ENCODE peak calls at places on chromosome 12, in five cellular contexts. S is transverse colon, B is H1, H is HepG2, A is upper lobe of left lung. R is an unnamed sample.

GRCh38 chr12:98416845-98417244 is 98.5 kb upstream of the TMPO start:
- DNase-seq in S (no peak), B (no peak), H (no peak), A (no peak), R (no peak)

GRCh38 chr12:131366261-131366871 is 344.5 kb upstream of the SFSWAP start:
- DNase-seq in S (no peak), B (no peak), H (peak), A (no peak), R (no peak)

GRCh38 chr12:115079760-115080159 is 395.8 kb upstream of the TBX3 start:
- DNase-seq in S (no peak), B (no peak), H (no peak), A (no peak), R (no peak)

GRCh38 chr12:64814432-64814831 is 10.0 kb upstream of the TBC1D30 start:
- DNase-seq in S (no peak), B (no peak), H (no peak), A (no peak), R (no peak)

GRCh38 chr12:88142610-88142991 is 494 bp downstream of the TMTC3 start:
- DNase-seq in S (peak), B (no peak), H (peak), A (peak), R (peak)

GRCh38 chr12:28879379-28879778 is 269.7 kb upstream of the FAR2 start:
- DNase-seq in S (no peak), B (no peak), H (no peak), A (no peak), R (no peak)

GRCh38 chr12:52247622-52248540 is 14.8 kb downstream of the KRT7 start:
- DNase-seq in S (no peak), B (no peak), H (no peak), A (no peak), R (no peak)

GRCh38 chr12:27260746-27261145 is 16.7 kb downstream of the STK38L start:
- DNase-seq in S (no peak), B (no peak), H (no peak), A (no peak), R (no peak)

GRCh38 chr12:56644654-56645053 is 1.1 kb downstream of the ATP5F1B start:
- DNase-seq in S (no peak), B (no peak), H (no peak), A (no peak), R (no peak)

GRCh38 chr12:63353559-63353958 is 202.6 kb upstream of the AVPR1A start:
- DNase-seq in S (no peak), B (no peak), H (no peak), A (no peak), R (no peak)
- TF ChIP-seq CTCF in S (no peak), B (no peak), H (no peak), A (no peak), R (no peak)

GRCh38 chr12:116927244-116927940 is 16.6 kb downstream of the FBXW8 start:
- DNase-seq in S (no peak), B (no peak), H (no peak), A (no peak), R (no peak)

GRCh38 chr12:116928504-116928903 is 17.8 kb downstream of the FBXW8 start:
- DNase-seq in S (no peak), B (no peak), H (no peak), A (no peak), R (no peak)

GRCh38 chr12:116924558-116925453 is 14.1 kb downstream of the FBXW8 start:
- DNase-seq in S (peak), B (no peak), H (peak), A (no peak), R (no peak)

GRCh38 chr12:116929885-116930284 is 19.1 kb downstream of the FBXW8 start:
- DNase-seq in S (no peak), B (no peak), H (peak), A (no peak), R (no peak)

GRCh38 chr12:116926283-116927243 is 15.8 kb downstream of the FBXW8 start:
- DNase-seq in S (no peak), B (no peak), H (no peak), A (no peak), R (no peak)
- H3K4me3 ChIP-seq in S (no peak), B (no peak), H (no peak), A (no peak), R (no peak)

DNA sequence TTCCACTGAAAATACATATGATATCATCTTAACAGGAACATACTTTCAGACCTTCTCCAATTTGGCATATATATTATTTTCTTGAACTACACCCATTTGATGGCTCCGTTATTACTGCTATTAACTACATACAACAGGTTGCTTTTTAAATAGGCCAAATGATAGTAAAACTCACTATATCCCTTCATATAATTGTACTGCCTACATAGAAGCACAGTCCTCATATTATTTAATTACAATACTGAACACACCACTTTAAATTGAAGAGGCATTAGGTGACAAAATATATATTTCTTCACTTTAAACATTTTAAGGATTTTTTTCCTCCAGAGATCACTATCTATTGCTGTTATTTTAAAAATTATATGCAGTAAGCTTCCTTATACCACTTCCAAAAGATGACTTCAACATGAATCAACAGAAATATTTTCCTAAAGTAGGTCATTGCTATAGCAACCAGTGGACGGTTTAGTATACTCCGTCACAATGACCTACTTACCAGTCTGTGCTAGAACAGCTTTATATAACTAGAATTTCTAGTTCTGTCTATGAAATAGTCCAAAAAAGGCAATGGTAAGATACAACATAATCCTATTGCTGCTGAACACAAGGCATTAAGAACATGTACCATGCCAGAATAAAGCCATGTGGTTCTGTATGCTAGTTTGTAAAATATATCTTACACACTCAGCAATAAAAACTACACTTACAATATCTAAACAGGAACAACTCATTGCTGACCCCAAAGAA is 40.5 kb upstream of the MTERF2 start:
- DNase-seq in S (no peak), B (no peak), H (peak), A (no peak), R (no peak)
- TF ChIP-seq EP300 in S (peak), B (no peak), H (peak), A (no peak), R (no peak)

GRCh38 chr12:48197967-48198618 is 5.0 kb downstream of the OR10AD1 start:
- DNase-seq in S (peak), B (peak), H (no peak), A (peak), R (peak)

GRCh38 chr12:48198985-48199384 is 4.1 kb downstream of the OR10AD1 start:
- DNase-seq in S (no peak), B (no peak), H (no peak), A (no peak), R (no peak)

GRCh38 chr12:48199784-48200198 is 3.3 kb downstream of the OR10AD1 start:
- DNase-seq in S (no peak), B (no peak), H (no peak), A (no peak), R (no peak)

GRCh38 chr12:48198619-48198973 is 4.5 kb downstream of the OR10AD1 start:
- DNase-seq in S (peak), B (no peak), H (no peak), A (peak), R (peak)

GRCh38 chr12:48197549-48197966 is 5.5 kb downstream of the OR10AD1 start:
- DNase-seq in S (no peak), B (no peak), H (no peak), A (no peak), R (no peak)
- TF ChIP-seq CTCF in S (peak), B (no peak), H (no peak), A (peak), R (peak)

GRCh38 chr12:4829161-4829792 is 80.4 kb upstream of the KCNA1 start:
- DNase-seq in S (no peak), B (no peak), H (no peak), A (no peak), R (no peak)
- H3K4me3 ChIP-seq in S (no peak), B (no peak), H (no peak), A (no peak), R (no peak)

R was measured in stomach.